ENCODE peak calls at places on chromosomes 3 and 15, in four cellular contexts. R, E, X and F are unnamed samples.

GRCh38 chr15:67413770-67414429 is 107.0 kb upstream of the C15orf61 start:
- DNase-seq in R (no peak), E (peak), X (no peak), F (no peak)

GRCh38 chr3:46913644-46914043 is 36.1 kb downstream of the PTH1R start:
- DNase-seq in R (peak), E (peak), X (no peak), F (peak)

GRCh38 chr3:150414989-150415388 is 6.9 kb downstream of the TSC22D2 start:
- DNase-seq in R (no peak), E (peak), X (no peak), F (no peak)

GRCh38 chr3:131174752-131175151 is 148.1 kb downstream of the NEK11 start:
- DNase-seq in R (no peak), E (peak), X (no peak), F (no peak)

GRCh38 chr3:194879126-194879887 is 193.6 kb downstream of the FAM43A start:
- DNase-seq in R (peak), E (no peak), X (no peak), F (peak)

GRCh38 chr15:66625531-66625930 is 59.7 kb upstream of the LCTL start:
- DNase-seq in R (no peak), E (no peak), X (no peak), F (no peak)

GRCh38 chr3:5972586-5972985 is 785.1 kb downstream of the EDEM1 start:
- DNase-seq in R (no peak), E (no peak), X (no peak), F (no peak)

GRCh38 chr3:98710008-98710672 is 53.0 kb upstream of the ST3GAL6 start:
- DNase-seq in R (no peak), E (no peak), X (no peak), F (no peak)

GRCh38 chr3:184585545-184585944 is 24.0 kb downstream of the EPHB3 start:
- DNase-seq in R (no peak), E (no peak), X (no peak), F (no peak)

GRCh38 chr15:79844221-79844620 is 52.6 kb downstream of the MTHFS start:
- DNase-seq in R (no peak), E (no peak), X (no peak), F (no peak)

GRCh38 chr3:123026551-123027291 is 842 bp downstream of the SEMA5B start:
- DNase-seq in R (peak), E (no peak), X (peak), F (peak)

GRCh38 chr3:128496602-128497304 is 3.8 kb upstream of the GATA2 start:
- DNase-seq in R (no peak), E (no peak), X (peak), F (no peak)

GRCh38 chr3:119125742-119126507 is 20.0 kb upstream of the TEX55 start:
- DNase-seq in R (no peak), E (no peak), X (no peak), F (no peak)

GRCh38 chr3:34882764-34883163 is 756.6 kb upstream of the ARPP21 start:
- DNase-seq in R (no peak), E (peak), X (no peak), F (no peak)

GRCh38 chr3:81645248-81645647 is 116.2 kb downstream of the GBE1 start:
- DNase-seq in R (no peak), E (no peak), X (no peak), F (no peak)

GRCh38 chr3:195540031-195540430 is 3.1 kb downstream of the PPP1R2 start:
- DNase-seq in R (no peak), E (no peak), X (no peak), F (no peak)

GRCh38 chr15:58049520-58050227 is 15.8 kb downstream of the ALDH1A2 start:
- DNase-seq in R (no peak), E (no peak), X (no peak), F (no peak)

GRCh38 chr3:7568526-7569184 is 707.7 kb downstream of the GRM7 start:
- DNase-seq in R (no peak), E (no peak), X (no peak), F (no peak)

GRCh38 chr3:62201438-62202035 is 171.8 kb downstream of the FEZF2 start:
- DNase-seq in R (no peak), E (peak), X (peak), F (no peak)

GRCh38 chr3:128316456-128316855 is 150.2 kb downstream of the DNAJB8 start:
- DNase-seq in R (no peak), E (no peak), X (no peak), F (no peak)

GRCh38 chr15:95043933-95044313 is 812.6 kb downstream of the MCTP2 start:
- DNase-seq in R (no peak), E (no peak), X (no peak), F (no peak)

GRCh38 chr3:195823286-195823685 is 11.6 kb upstream of the MUC4 start:
- DNase-seq in R (no peak), E (no peak), X (no peak), F (no peak)

GRCh38 chr3:42497009-42497731 is 5.3 kb upstream of the VIPR1 start:
- DNase-seq in R (no peak), E (peak), X (peak), F (no peak)